ENCODE peak calls at places on chromosome X, in six cellular contexts. P is A549, F is neural progenitor cell, O is HepG2, A is fibroblast of lung, G is tibial nerve. Y is an unnamed sample.

GRCh38 chrX:136767104-136767941 is 13.4 kb downstream of the ARHGEF6 start:
- DNase-seq in O (peak; percentile 1), P (peak; percentile 53), A (peak; percentile 63), F (peak; percentile 74), G (peak; percentile 24), Y (peak; percentile 67)

GRCh38 chrX:24093746-24094145 is 39.0 kb downstream of the EIF2S3 start:
- DNase-seq in P (no peak), F (no peak), O (no peak), A (no peak), G (no peak), Y (no peak)

GRCh38 chrX:102835504-102836146 is 101.4 kb upstream of the RAB40AL start:
- DNase-seq in O (peak; percentile 1), G (peak; percentile 5), A (no peak), P (no peak), F (peak; percentile 19), Y (peak; percentile 5)

GRCh38 chrX:33045245-33045644 is 166.1 kb downstream of the DMD start:
- DNase-seq in F (no peak), A (no peak), G (no peak), O (no peak), P (no peak), Y (no peak)

GRCh38 chrX:63513825-63514574 is 162.9 kb upstream of the SPIN4 start:
- DNase-seq in P (no peak), O (no peak), A (peak; percentile 85), G (peak; percentile 18), F (no peak), Y (no peak)

GRCh38 chrX:153924149-153924861 is 1.8 kb downstream of the ARHGAP4 start:
- DNase-seq in P (peak; percentile 34), A (peak; percentile 23), O (peak; percentile 58), F (peak; percentile 57), G (no peak), Y (peak; percentile 64)

GRCh38 chrX:11791537-11791936 is 33.5 kb downstream of the MSL3 start:
- DNase-seq in A (no peak), O (no peak), F (no peak), G (no peak), P (no peak), Y (no peak)

GRCh38 chrX:344371-344901 is 25.8 kb upstream of the GTPBP6 start:
- DNase-seq in O (no peak), F (no peak), A (no peak), P (no peak), G (no peak), Y (no peak)

GRCh38 chrX:30653415-30654131 is at the start of gene GK:
- DNase-seq in P (no peak), F (peak; percentile 39), O (no peak), A (no peak), G (no peak), Y (peak; percentile 34)

GRCh38 chrX:78321809-78322208 is 5.6 kb downstream of the CYSLTR1 start:
- DNase-seq in A (no peak), O (no peak), F (no peak), P (no peak), G (peak; percentile 18), Y (no peak)

GRCh38 chrX:153622661-153623309 is 23.8 kb upstream of the CCNQ start:
- DNase-seq in O (peak; percentile 88), G (no peak), P (no peak), A (no peak), F (no peak), Y (peak; percentile 32)

GRCh38 chrX:68837119-68837518 is 8.3 kb downstream of the EFNB1 start:
- DNase-seq in P (no peak), A (no peak), G (no peak), O (no peak), F (no peak), Y (no peak)

GRCh38 chrX:120468479-120468824 is 644 bp downstream of the LAMP2 start:
- DNase-seq in O (no peak), F (no peak), A (no peak), P (no peak), G (no peak), Y (no peak)

GRCh38 chrX:145825896-145826295 is 8.3 kb downstream of the SLITRK2 start:
- DNase-seq in A (no peak), F (peak; percentile 19), P (no peak), O (no peak), G (no peak), Y (peak; percentile 56)

GRCh38 chrX:1629244-1629643 is 14.4 kb downstream of the ASMT start:
- DNase-seq in G (no peak), O (no peak), F (no peak), P (no peak), A (no peak), Y (no peak)

GRCh38 chrX:1618689-1619088 is 3.8 kb downstream of the ASMT start:
- DNase-seq in O (no peak), G (no peak), A (no peak), F (peak; percentile 44), P (no peak), Y (no peak)

DNA sequence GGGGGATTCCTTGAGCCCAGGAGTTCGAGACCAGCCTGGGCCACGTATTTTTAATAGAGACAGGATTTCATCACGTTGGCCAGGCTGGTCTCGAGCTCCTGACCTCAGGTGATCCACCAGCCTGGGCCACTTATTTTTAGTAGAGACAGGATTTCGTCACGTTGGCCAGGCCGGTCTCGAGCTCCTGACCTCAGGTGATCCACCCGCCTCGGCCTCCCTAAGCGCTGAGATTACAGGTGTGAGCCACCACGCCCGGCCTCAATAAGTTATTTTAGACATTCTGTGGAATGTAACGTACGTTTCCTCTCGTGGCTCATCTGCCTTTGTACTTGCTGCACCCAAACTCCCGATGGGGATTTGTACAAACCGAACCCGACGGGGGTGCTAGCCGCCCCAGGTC is 8.8 kb downstream of the ASMT start:
- DNase-seq in G (no peak), O (no peak), P (no peak), F (no peak), A (no peak), Y (no peak)
- H3K27ac ChIP-seq in G (no peak overlapping the region), O (no peak overlapping the region), P (no peak overlapping the region), F (no peak overlapping the region), A (no peak overlapping the region), Y (no peak overlapping the region)

DNA sequence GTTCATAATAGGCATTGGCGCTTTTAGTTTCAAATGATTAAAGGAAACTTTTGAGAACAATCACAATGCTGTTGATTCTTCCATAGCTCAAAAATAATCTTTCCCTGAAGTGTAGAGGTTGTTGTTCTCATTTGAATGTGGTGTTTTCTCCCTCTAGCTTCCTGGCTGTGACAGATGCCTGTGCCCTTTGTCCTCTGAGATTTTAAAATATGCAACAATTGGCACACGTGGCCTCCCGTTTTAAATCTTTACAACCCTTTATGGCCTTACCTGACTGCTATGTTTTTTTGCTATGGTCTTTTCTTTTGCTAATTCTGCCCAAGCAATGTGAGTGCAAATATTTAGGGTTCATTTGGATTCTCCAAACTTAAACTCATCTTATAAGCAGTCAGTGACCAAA is 22.9 kb upstream of the CASK start:
- DNase-seq in O (no peak), P (no peak), A (no peak), F (no peak), G (no peak), Y (no peak)
- H3K27ac ChIP-seq in O (no peak overlapping the region), P (no peak overlapping the region), A (no peak overlapping the region), F (no peak overlapping the region), G (no peak overlapping the region), Y (no peak overlapping the region)

DNA sequence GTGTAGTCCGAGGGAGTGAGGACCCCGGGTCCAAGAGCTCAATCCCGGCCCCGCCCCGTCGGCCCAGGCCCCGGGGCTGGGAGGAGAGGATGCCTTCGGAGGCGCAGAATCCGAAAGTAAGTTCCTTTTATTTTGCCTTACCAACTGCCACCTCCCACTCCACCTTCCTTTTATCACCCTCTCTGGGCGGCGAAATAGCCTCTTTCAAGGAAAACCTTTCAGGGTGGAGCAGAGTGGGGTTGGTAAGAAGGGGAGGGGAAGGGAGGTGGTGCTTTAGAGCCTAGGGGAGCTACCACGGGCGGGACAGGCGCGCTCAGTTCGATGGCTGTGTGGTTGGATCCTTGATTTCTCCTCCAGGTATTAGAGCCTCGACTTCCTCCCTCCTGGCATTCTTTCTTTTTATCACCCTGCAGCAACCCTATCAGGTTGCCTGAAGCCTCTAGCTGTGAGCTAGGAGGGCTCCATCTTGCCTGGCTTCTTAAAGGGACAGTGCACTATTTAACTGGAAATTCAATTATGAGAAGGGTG is 191.2 kb downstream of the RRAGB start:
- DNase-seq in O (no peak), P (peak; percentile 20), G (no peak), A (peak; percentile 1), F (peak; percentile 43), Y (peak; percentile 35)
- H3K27ac ChIP-seq in O (no peak overlapping the region), P (peak overlapping the region; percentile 71), G (peak overlapping the region; percentile 85), A (no peak overlapping the region), F (no peak overlapping the region), Y (peak overlapping the region; percentile 6)

GRCh38 chrX:21756785-21757529 is 959 bp downstream of the SMPX start:
- DNase-seq in P (no peak), A (no peak), G (no peak), F (no peak), O (no peak), Y (peak; percentile 63)
- H3K27ac ChIP-seq in P (no peak overlapping the region), A (no peak overlapping the region), G (no peak overlapping the region), F (no peak overlapping the region), O (no peak overlapping the region), Y (peak overlapping the region; percentile 100)

GRCh38 chrX:15769300-15769954 is 20.9 kb upstream of the ZRSR2 start:
- DNase-seq in F (peak; percentile 55), A (no peak), P (no peak), G (no peak), O (no peak), Y (no peak)
- H3K27ac ChIP-seq in F (peak overlapping the region; percentile 67), A (no peak overlapping the region), P (no peak overlapping the region), G (no peak overlapping the region), O (no peak overlapping the region), Y (no peak overlapping the region)

GRCh38 chrX:134936542-134936941 is 54.2 kb upstream of the SMIM10 start:
- DNase-seq in O (peak; percentile 58), A (peak; percentile 92), F (no peak), G (no peak), P (no peak), Y (no peak)
- H3K27ac ChIP-seq in O (no peak overlapping the region), A (no peak overlapping the region), F (no peak overlapping the region), G (no peak overlapping the region), P (peak overlapping the region; percentile 50), Y (no peak overlapping the region)

GRCh38 chrX:134684956-134685355 is 26.7 kb upstream of the PLAC1 start:
- DNase-seq in A (no peak), F (no peak), G (no peak), O (no peak), P (no peak), Y (no peak)

GRCh38 chrX:134682081-134682480 is 23.8 kb upstream of the PLAC1 start:
- DNase-seq in O (no peak), A (no peak), G (no peak), P (no peak), F (no peak), Y (no peak)

GRCh38 chrX:134685662-134686061 is 27.4 kb upstream of the PLAC1 start:
- DNase-seq in O (no peak), G (no peak), F (no peak), P (no peak), A (peak; percentile 59), Y (no peak)

GRCh38 chrX:134679644-134680043 is 21.4 kb upstream of the PLAC1 start:
- DNase-seq in P (no peak), F (no peak), G (no peak), O (no peak), A (no peak), Y (no peak)

GRCh38 chrX:134683351-134683750 is 25.1 kb upstream of the PLAC1 start:
- DNase-seq in A (no peak), G (no peak), F (no peak), O (no peak), P (no peak), Y (no peak)
- H3K27ac ChIP-seq in A (no peak overlapping the region), G (no peak overlapping the region), F (no peak overlapping the region), O (no peak overlapping the region), P (peak overlapping the region; percentile 16), Y (no peak overlapping the region)